ENCODE peak calls at places on chromosomes 12 and 14, in seven cellular contexts. A is activated B cell treated with CpG ODN at 0.5 μM for 24 hours; Y is A549; Q is AG04450; G is breast epithelium; M is CD4-positive, alpha-beta T cell; H is WTC11. F is an unnamed sample.
A peak's percentile ranks its signal among the peaks of the same experiment; 100 is the strongest.

GRCh38 chr14:102089621-102090343 is 2.9 kb upstream of the HSP90AA1 start:
- DNase-seq in A (no peak), Y (no peak), Q (no peak), G (no peak), M (no peak), H (no peak), F (no peak)

GRCh38 chr12:117412465-117413190 is 51.2 kb upstream of the NOS1 start:
- DNase-seq in A (no peak), Y (no peak), Q (no peak), G (peak; percentile 30), M (no peak), H (no peak), F (no peak)

GRCh38 chr14:68951051-68951797 is 27.9 kb downstream of the ACTN1 start:
- DNase-seq in A (no peak), Y (peak; percentile 80), Q (peak; percentile 81), G (peak; percentile 91), M (no peak), H (no peak), F (peak; percentile 100)

GRCh38 chr12:21637985-21638891 is 19.4 kb downstream of the LDHB start:
- DNase-seq in A (no peak), Y (no peak), Q (no peak), G (no peak), M (no peak), H (no peak), F (no peak)

GRCh38 chr14:92917956-92918355 is 5.0 kb upstream of the CHGA start:
- DNase-seq in A (no peak), Y (no peak), Q (no peak), G (no peak), M (no peak), H (no peak), F (no peak)

GRCh38 chr14:77979171-77979570 is 179.3 kb downstream of the ADCK1 start:
- DNase-seq in A (no peak), Y (no peak), Q (no peak), G (no peak), M (no peak), H (no peak), F (no peak)

GRCh38 chr12:96587691-96588090 is 98.3 kb downstream of the CFAP54 start:
- DNase-seq in A (no peak), Y (no peak), Q (no peak), G (no peak), M (no peak), H (no peak), F (no peak)

GRCh38 chr14:59146484-59146883 is 42.0 kb upstream of the DAAM1 start:
- DNase-seq in A (no peak), Y (no peak), Q (no peak), G (no peak), M (no peak), H (no peak), F (no peak)

GRCh38 chr12:96806272-96806671 is 100.8 kb upstream of the NEDD1 start:
- DNase-seq in A (no peak), Y (no peak), Q (no peak), G (no peak), M (no peak), H (no peak), F (no peak)

DNA sequence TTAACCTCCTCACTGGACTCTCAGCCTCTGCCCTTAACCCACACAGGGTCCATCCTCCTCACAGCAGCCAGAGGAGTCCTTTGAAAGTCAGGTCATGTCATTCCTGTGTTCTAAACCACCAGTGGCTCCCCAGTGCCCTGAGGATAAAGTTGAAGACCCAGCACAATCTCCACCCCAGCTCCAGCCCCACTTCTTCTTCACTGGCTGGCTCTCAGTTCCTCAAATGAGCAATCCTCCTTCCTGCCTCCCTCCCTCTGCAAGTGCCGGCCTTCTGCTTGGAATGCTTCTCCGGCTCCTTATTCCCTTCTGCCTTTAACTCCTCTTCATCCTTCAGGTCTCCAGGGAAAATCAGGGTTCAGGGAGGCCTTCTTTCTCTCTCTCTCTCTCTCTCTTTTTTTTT is 32.0 kb upstream of the SPPL3 start:
- DNase-seq in A (no peak), Y (no peak), Q (no peak), G (no peak), M (no peak), H (no peak), F (no peak)
- TF ChIP-seq CTCF in A (no peak), Y (no peak), Q (no peak), G (no peak), M (no peak), H (no peak), F (no peak)

GRCh38 chr14:51507556-51508511 is 143.9 kb upstream of the FRMD6 start:
- DNase-seq in A (no peak), Y (no peak), Q (no peak), G (peak; percentile 68), M (no peak), H (no peak), F (no peak)
- TF ChIP-seq CTCF in A (no peak), Y (no peak), Q (no peak), G (no peak), M (no peak), H (no peak), F (no peak)

GRCh38 chr12:94873368-94874085 is 130.0 kb downstream of the NDUFA12 start:
- DNase-seq in A (peak; percentile 44), Y (peak; percentile 26), Q (no peak), G (no peak), M (no peak), H (peak; percentile 37), F (no peak)
- TF ChIP-seq CTCF in A (no peak), Y (no peak), Q (no peak), G (no peak), M (no peak), H (no peak), F (no peak)

DNA sequence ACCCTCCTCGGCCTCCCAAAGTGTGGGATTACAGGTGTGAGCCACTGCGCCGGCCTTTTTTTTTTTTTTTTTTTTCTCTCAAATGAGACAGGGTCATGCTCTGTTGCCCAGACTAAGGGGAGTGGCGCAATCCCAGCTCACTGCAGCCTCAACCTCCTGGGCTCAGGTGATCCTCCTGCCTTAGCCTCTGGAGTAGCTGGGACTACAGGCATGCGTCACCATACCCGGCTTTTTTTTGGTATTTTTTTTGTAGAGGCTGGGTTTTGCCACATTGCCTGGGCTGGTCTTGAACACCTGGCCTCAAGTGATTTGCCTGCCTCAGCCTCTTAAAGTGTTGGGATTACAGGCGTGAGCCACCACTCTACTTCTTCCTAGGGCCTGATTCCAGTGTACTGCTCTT is 18.7 kb downstream of the FUT8 start:
- DNase-seq in A (no peak), Y (no peak), Q (no peak), G (no peak), M (no peak), H (no peak), F (no peak)
- TF ChIP-seq CTCF in A (no peak), Y (no peak), Q (no peak), G (no peak), M (no peak), H (no peak), F (no peak)

GRCh38 chr12:47397664-47398281 is 308.1 kb downstream of the RPAP3 start:
- DNase-seq in A (no peak), Y (peak; percentile 51), Q (no peak), G (no peak), M (no peak), H (no peak), F (peak; percentile 77)
- TF ChIP-seq CTCF in A (no peak), Y (peak; percentile 55), Q (peak; percentile 52), G (peak; percentile 60), M (peak; percentile 66), H (no peak), F (peak; percentile 66)

GRCh38 chr14:97251423-97252155 is 454.4 kb downstream of the VRK1 start:
- DNase-seq in A (no peak), Y (no peak), Q (no peak), G (no peak), M (no peak), H (peak; percentile 40), F (no peak)
- TF ChIP-seq CTCF in A (no peak), Y (no peak), Q (no peak), G (no peak), M (no peak), H (no peak), F (no peak)

DNA sequence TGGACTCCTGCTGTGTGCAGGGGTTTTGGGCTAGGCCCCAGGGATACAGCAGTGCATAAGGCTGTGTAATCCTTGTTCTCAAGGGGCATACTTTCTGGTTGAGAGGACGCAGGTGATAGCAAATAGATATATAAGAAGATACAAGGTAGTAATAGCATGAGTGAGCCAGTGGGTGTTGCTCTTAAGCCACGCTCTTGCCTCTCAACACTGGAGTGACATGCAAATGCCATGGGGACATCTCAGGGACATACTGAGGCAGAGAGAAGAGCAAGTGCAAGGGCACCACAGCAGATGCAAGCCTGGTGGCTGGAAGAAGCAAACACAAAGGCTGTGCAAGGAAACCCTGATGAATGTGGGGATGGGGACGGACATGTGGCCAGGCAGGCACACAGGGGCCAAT is 223.3 kb downstream of the CHST11 start:
- DNase-seq in A (no peak), Y (no peak), Q (no peak), G (no peak), M (no peak), H (no peak), F (peak; percentile 21)
- TF ChIP-seq CTCF in A (no peak), Y (peak; percentile 33), Q (peak; percentile 39), G (no peak), M (no peak), H (no peak), F (no peak)